ENCODE peak calls at places on chromosomes 3 and 15, in ten cellular contexts. N is HepG2; U is heart left ventricle; R is right lobe of liver; H is stomach; P is GM23338; W is upper lobe of right lung; G is psoas muscle; X is CD8-positive, alpha-beta memory T cell; M is RWPE2. Z is an unnamed sample. For H3K4me1 and H3K27me3, the result is how much of the 10 kb centered on the place peaks cover.

GRCh38 chr3:150183619-150184425 is 213.1 kb upstream of the PFN2 start:
- DNase-seq in N (peak), U (peak), R (peak), H (peak), P (peak), W (peak), G (peak), X (peak), M (peak), Z (peak)

GRCh38 chr3:71226565-71227281 is 356.8 kb downstream of the FOXP1 start:
- DNase-seq in N (no peak), U (peak), R (no peak), H (no peak), P (no peak), W (no peak), G (peak), X (peak), M (no peak), Z (no peak)

GRCh38 chr15:79849789-79850188 is 47.0 kb downstream of the MTHFS start:
- DNase-seq in N (peak), U (no peak), R (no peak), H (peak), P (peak), W (no peak), G (no peak), X (no peak), M (no peak), Z (no peak)

GRCh38 chr3:30353711-30354467 is 252.5 kb upstream of the TGFBR2 start:
- DNase-seq in N (no peak), U (no peak), R (no peak), H (no peak), P (no peak), W (no peak), G (no peak), X (peak), M (no peak), Z (no peak)

GRCh38 chr3:45792036-45792435 is 4.3 kb downstream of the SLC6A20 start:
- DNase-seq in N (no peak), U (no peak), R (no peak), H (no peak), P (no peak), W (no peak), G (no peak), X (no peak), M (no peak), Z (no peak)

GRCh38 chr3:171741377-171741776 is 68.9 kb downstream of the PLD1 start:
- DNase-seq in N (no peak), U (no peak), R (no peak), H (no peak), P (no peak), W (no peak), G (no peak), X (no peak), M (no peak), Z (no peak)

GRCh38 chr3:115644391-115644790 is 21.1 kb downstream of the GAP43 start:
- DNase-seq in N (no peak), U (no peak), R (no peak), H (no peak), P (no peak), W (no peak), G (no peak), X (no peak), M (no peak), Z (no peak)

GRCh38 chr15:55897560-55898336 is 95.7 kb downstream of the NEDD4 start:
- DNase-seq in N (peak), U (peak), R (no peak), H (peak), P (peak), W (no peak), G (peak), X (no peak), M (peak), Z (peak)

GRCh38 chr3:152445227-152445626 is 176.5 kb downstream of the MBNL1 start:
- DNase-seq in N (peak), U (no peak), R (no peak), H (no peak), P (no peak), W (no peak), G (no peak), X (no peak), M (no peak), Z (no peak)

GRCh38 chr3:50323614-50324199 is 1.2 kb upstream of the HYAL2 start:
- DNase-seq in N (no peak), U (peak), R (peak), H (no peak), P (no peak), W (peak), G (peak), X (no peak), M (no peak), Z (no peak)

GRCh38 chr3:66692108-66692750 is 191.4 kb upstream of the LRIG1 start:
- DNase-seq in N (peak), U (no peak), R (no peak), H (no peak), P (no peak), W (no peak), G (no peak), X (no peak), M (no peak), Z (no peak)

GRCh38 chr15:77333166-77333565 is 86.7 kb downstream of the PEAK1 start:
- DNase-seq in N (no peak), U (no peak), R (no peak), H (no peak), P (no peak), W (no peak), G (no peak), X (no peak), M (no peak), Z (no peak)

GRCh38 chr3:197847866-197848401 is 56.9 kb downstream of the LRCH3 start:
- DNase-seq in N (no peak), U (no peak), R (no peak), H (no peak), P (no peak), W (no peak), G (no peak), X (no peak), M (no peak), Z (peak)

GRCh38 chr3:48222616-48223513 is at the start of gene CAMP:
- DNase-seq in N (peak), U (peak), R (peak), H (peak), P (no peak), W (peak), G (peak), X (no peak), M (peak), Z (no peak)

GRCh38 chr3:42666577-42666998 is 13.1 kb downstream of the ZBTB47 start:
- DNase-seq in N (no peak), U (no peak), R (no peak), H (no peak), P (no peak), W (no peak), G (peak), X (no peak), M (no peak), Z (no peak)

GRCh38 chr15:48723964-48724363 is 78.5 kb upstream of the FBN1 start:
- DNase-seq in N (no peak), U (no peak), R (no peak), H (no peak), P (no peak), W (no peak), G (no peak), X (no peak), M (no peak), Z (no peak)

GRCh38 chr3:193688845-193689714 is 96.1 kb downstream of the OPA1 start:
- DNase-seq in N (no peak), U (no peak), R (no peak), H (no peak), P (no peak), W (no peak), G (no peak), X (no peak), M (no peak), Z (no peak)

GRCh38 chr15:82621970-82622369 is 25.2 kb downstream of the CPEB1 start:
- DNase-seq in N (peak), U (no peak), R (no peak), H (no peak), P (peak), W (no peak), G (no peak), X (no peak), M (no peak), Z (no peak)

GRCh38 chr15:61621146-61621545 is 392.0 kb upstream of the RORA start:
- DNase-seq in N (peak), U (no peak), R (peak), H (no peak), P (peak), W (no peak), G (peak), X (no peak), M (no peak), Z (no peak)

GRCh38 chr3:7977245-7978103 is 524.1 kb upstream of the LMCD1 start:
- DNase-seq in N (no peak), U (peak), R (no peak), H (no peak), P (no peak), W (no peak), G (no peak), X (no peak), M (no peak), Z (no peak)

GRCh38 chr3:170322501-170323328 is 34.8 kb upstream of the SKIL start:
- DNase-seq in N (no peak), U (no peak), R (no peak), H (no peak), P (no peak), W (no peak), G (no peak), X (no peak), M (no peak), Z (no peak)

GRCh38 chr3:197454014-197454413 is 101.8 kb downstream of the BDH1 start:
- DNase-seq in N (peak), U (no peak), R (no peak), H (no peak), P (no peak), W (peak), G (no peak), X (no peak), M (no peak), Z (no peak)

GRCh38 chr15:36230741-36231140 is 348.7 kb upstream of the CDIN1 start:
- DNase-seq in N (no peak), U (no peak), R (no peak), H (no peak), P (no peak), W (no peak), G (no peak), X (no peak), M (no peak), Z (no peak)

GRCh38 chr3:158127250-158128219 is 17.6 kb downstream of the RSRC1 start:
- DNase-seq in N (no peak), U (no peak), R (no peak), H (no peak), P (no peak), W (no peak), G (no peak), X (no peak), M (no peak), Z (peak)

GRCh38 chr3:184532940-184533732 is 28.4 kb upstream of the EPHB3 start:
- DNase-seq in N (no peak), U (no peak), R (no peak), H (no peak), P (no peak), W (no peak), G (no peak), X (no peak), M (no peak), Z (no peak)

DNA sequence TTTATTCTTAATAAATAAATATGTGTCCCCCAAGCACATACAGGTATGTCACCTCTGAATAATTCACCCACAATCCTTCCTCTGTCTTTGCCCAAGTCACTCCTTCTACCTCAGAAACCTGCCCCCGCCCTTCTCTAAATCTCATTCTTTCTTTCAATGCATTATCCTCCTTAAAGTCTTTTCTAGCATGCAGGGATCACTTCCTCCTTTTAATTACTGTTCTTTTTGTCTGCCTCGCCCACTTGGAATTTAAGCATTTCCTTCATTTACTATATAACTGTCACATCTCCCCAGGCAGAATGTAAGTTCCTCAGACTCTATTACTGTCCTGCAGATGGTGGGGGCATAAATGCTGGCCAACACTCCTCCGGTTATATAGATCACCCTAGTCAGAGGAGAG is 7.8 kb downstream of the CCDC80 start:
- DNase-seq in N (no peak), U (no peak), R (no peak), H (no peak), P (peak), W (no peak), G (no peak), X (no peak), M (no peak), Z (no peak)
- H3K4me3 ChIP-seq in N (no peak), U (peak), R (no peak), H (no peak), P (no peak), W (no peak), G (no peak), X (no peak), M (no peak), Z (no peak)

GRCh38 chr15:52228928-52229327 is 37.7 kb upstream of the GNB5 start:
- DNase-seq in N (peak), U (no peak), R (peak), H (peak), P (peak), W (no peak), G (no peak), X (no peak), M (peak), Z (peak)
- H3K4me1 ChIP-seq in N (under half), U (under half), R (under half), H (under half), P (under half), W (under half), G (under half), X (under half), M (under half), Z (under half)

GRCh38 chr3:120370463-120370862 is 21.3 kb upstream of the LRRC58 start:
- DNase-seq in N (no peak), U (no peak), R (no peak), H (no peak), P (no peak), W (no peak), G (no peak), X (no peak), M (no peak), Z (no peak)
- H3K27me3 ChIP-seq in N (under half), U (under half), R (under half), H (under half), P (under half), W (under half), G (under half), X (under half), M (under half), Z (under half)

DNA sequence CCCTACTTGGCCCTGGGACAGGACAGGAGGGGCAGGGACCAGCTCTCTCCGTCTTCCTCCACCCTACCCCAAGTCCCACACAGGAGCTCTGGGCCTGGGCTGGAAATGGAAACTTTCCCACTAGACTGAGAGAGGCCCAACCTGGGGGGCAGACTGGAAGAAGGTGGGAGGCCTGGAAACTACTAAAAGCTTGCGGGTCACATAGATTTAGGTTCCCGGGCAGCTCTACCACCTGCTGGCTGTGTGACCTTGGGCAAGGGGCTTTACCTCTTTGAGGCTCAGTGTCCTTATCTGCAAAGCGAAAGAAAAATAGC is 49.9 kb upstream of the CCDC174 start:
- DNase-seq in N (no peak), U (no peak), R (no peak), H (no peak), P (peak), W (no peak), G (no peak), X (no peak), M (no peak), Z (no peak)
- H3K4me3 ChIP-seq in N (peak), U (no peak), R (no peak), H (no peak), P (peak), W (no peak), G (no peak), X (no peak), M (no peak), Z (no peak)

GRCh38 chr15:91329914-91330313 is 229.9 kb downstream of the SV2B start:
- DNase-seq in N (no peak), U (no peak), R (no peak), H (no peak), P (no peak), W (no peak), G (no peak), X (no peak), M (no peak), Z (no peak)
- H3K4me1 ChIP-seq in N (under half), U (under half), R (under half), H (under half), P (under half), W (under half), G (under half), X (under half), M (under half), Z (under half)

GRCh38 chr3:133837487-133838295 is 32.1 kb downstream of the SRPRB start:
- DNase-seq in N (no peak), U (no peak), R (no peak), H (no peak), P (no peak), W (peak), G (no peak), X (no peak), M (no peak), Z (no peak)

GRCh38 chr3:133840055-133840737 is 34.6 kb downstream of the SRPRB start:
- DNase-seq in N (no peak), U (no peak), R (no peak), H (no peak), P (no peak), W (peak), G (no peak), X (no peak), M (no peak), Z (no peak)

GRCh38 chr3:133838916-133839800 is 33.5 kb downstream of the SRPRB start:
- DNase-seq in N (no peak), U (no peak), R (no peak), H (no peak), P (no peak), W (peak), G (no peak), X (no peak), M (no peak), Z (no peak)

GRCh38 chr3:133836497-133837158 is 31.0 kb downstream of the SRPRB start:
- DNase-seq in N (no peak), U (no peak), R (no peak), H (no peak), P (no peak), W (peak), G (no peak), X (no peak), M (no peak), Z (no peak)

GRCh38 chr3:133838296-133838789 is 32.7 kb downstream of the SRPRB start:
- DNase-seq in N (no peak), U (no peak), R (no peak), H (no peak), P (no peak), W (no peak), G (no peak), X (no peak), M (no peak), Z (no peak)
- H3K27me3 ChIP-seq in N (under half), U (under half), R (under half), H (under half), P (under half), W (under half), G (under half), X (under half), M (under half), Z (under half)

GRCh38 chr15:41511331-41512077 is 2.1 kb downstream of the LTK start:
- DNase-seq in N (no peak), U (no peak), R (no peak), H (peak), P (peak), W (no peak), G (no peak), X (no peak), M (no peak), Z (no peak)
- H3K4me3 ChIP-seq in N (no peak), U (peak), R (no peak), H (peak), P (peak), W (peak), G (peak), X (no peak), M (no peak), Z (no peak)

GRCh38 chr15:89333959-89334509 is 590 bp downstream of the POLG start:
- DNase-seq in N (no peak), U (peak), R (no peak), H (no peak), P (no peak), W (no peak), G (no peak), X (no peak), M (no peak), Z (no peak)
- H3K4me1 ChIP-seq in N (half or more), U (half or more), R (under half), H (half or more), P (under half), W (under half), G (under half), X (under half), M (under half), Z (under half)

Z was measured in HAP-1.